ENCODE peak calls at places on chromosomes 7 and 10, in seven cellular contexts. One of them, this sample, is unnamed. For H3K4me1, the result is how much of the 10 kb centered on the place peaks cover.

GRCh38 chr7:83410989-83411591 is 237.8 kb downstream of the SEMA3E start:
- DNase-seq in body of pancreas: peak
- DNase-seq in mammary epithelial cell: peak
- DNase-seq in IMR-90: peak
- DNase-seq in CD8-positive, alpha-beta T cell: no peak
- DNase-seq in hepatocyte: peak
- DNase-seq in tibial artery: no peak
- DNase-seq in this sample: peak

GRCh38 chr7:5670173-5670933 is 111.1 kb downstream of the RNF216 start:
- DNase-seq in CD8-positive, alpha-beta T cell: no peak
- DNase-seq in body of pancreas: no peak
- DNase-seq in tibial artery: no peak
- DNase-seq in hepatocyte: no peak
- DNase-seq in mammary epithelial cell: no peak
- DNase-seq in IMR-90: peak
- DNase-seq in this sample: no peak

GRCh38 chr10:131047501-131047900 is 264.0 kb downstream of the TCERG1L start:
- DNase-seq in CD8-positive, alpha-beta T cell: no peak
- DNase-seq in IMR-90: no peak
- DNase-seq in hepatocyte: no peak
- DNase-seq in tibial artery: no peak
- DNase-seq in mammary epithelial cell: no peak
- DNase-seq in body of pancreas: no peak
- DNase-seq in this sample: no peak

GRCh38 chr7:92834661-92835139 is 1.7 kb downstream of the CDK6 start:
- DNase-seq in IMR-90: no peak
- DNase-seq in hepatocyte: peak
- DNase-seq in CD8-positive, alpha-beta T cell: no peak
- DNase-seq in body of pancreas: peak
- DNase-seq in mammary epithelial cell: peak
- DNase-seq in tibial artery: peak
- DNase-seq in this sample: peak

GRCh38 chr7:90973146-90973545 is 291.1 kb upstream of the FZD1 start:
- DNase-seq in mammary epithelial cell: no peak
- DNase-seq in body of pancreas: no peak
- DNase-seq in hepatocyte: no peak
- DNase-seq in tibial artery: no peak
- DNase-seq in CD8-positive, alpha-beta T cell: no peak
- DNase-seq in IMR-90: peak
- DNase-seq in this sample: no peak

GRCh38 chr7:6164491-6164890 is 107.9 kb downstream of the CYTH3 start:
- DNase-seq in body of pancreas: peak
- DNase-seq in CD8-positive, alpha-beta T cell: no peak
- DNase-seq in hepatocyte: no peak
- DNase-seq in tibial artery: no peak
- DNase-seq in mammary epithelial cell: no peak
- DNase-seq in IMR-90: no peak
- DNase-seq in this sample: no peak

GRCh38 chr7:50446542-50446960 is 3.6 kb downstream of the FIGNL1 start:
- DNase-seq in tibial artery: no peak
- DNase-seq in IMR-90: peak
- DNase-seq in mammary epithelial cell: peak
- DNase-seq in hepatocyte: peak
- DNase-seq in body of pancreas: no peak
- DNase-seq in CD8-positive, alpha-beta T cell: no peak
- DNase-seq in this sample: no peak

GRCh38 chr7:82616059-82616723 is 172.6 kb upstream of the CACNA2D1 start:
- DNase-seq in body of pancreas: no peak
- DNase-seq in CD8-positive, alpha-beta T cell: no peak
- DNase-seq in mammary epithelial cell: no peak
- DNase-seq in hepatocyte: no peak
- DNase-seq in IMR-90: no peak
- DNase-seq in tibial artery: no peak
- DNase-seq in this sample: no peak

GRCh38 chr7:45111298-45112223 is at the start of gene TBRG4:
- DNase-seq in CD8-positive, alpha-beta T cell: peak
- DNase-seq in tibial artery: peak
- DNase-seq in body of pancreas: peak
- DNase-seq in hepatocyte: peak
- DNase-seq in IMR-90: peak
- DNase-seq in mammary epithelial cell: peak
- DNase-seq in this sample: peak

GRCh38 chr7:42689626-42690025 is 222.2 kb downstream of the C7orf25 start:
- DNase-seq in hepatocyte: no peak
- DNase-seq in mammary epithelial cell: peak
- DNase-seq in CD8-positive, alpha-beta T cell: no peak
- DNase-seq in tibial artery: no peak
- DNase-seq in IMR-90: no peak
- DNase-seq in body of pancreas: no peak
- DNase-seq in this sample: no peak

GRCh38 chr10:18474111-18474455 is 177.3 kb downstream of the NSUN6 start:
- DNase-seq in mammary epithelial cell: no peak
- DNase-seq in body of pancreas: no peak
- DNase-seq in CD8-positive, alpha-beta T cell: no peak
- DNase-seq in hepatocyte: no peak
- DNase-seq in tibial artery: no peak
- DNase-seq in IMR-90: no peak
- DNase-seq in this sample: no peak

GRCh38 chr10:98041352-98042043 is 11.1 kb upstream of the CRTAC1 start:
- DNase-seq in body of pancreas: peak
- DNase-seq in mammary epithelial cell: peak
- DNase-seq in IMR-90: peak
- DNase-seq in hepatocyte: peak
- DNase-seq in CD8-positive, alpha-beta T cell: peak
- DNase-seq in tibial artery: peak
- DNase-seq in this sample: peak

GRCh38 chr10:43795639-43796038 is 147.0 kb upstream of the ZNF32 start:
- DNase-seq in IMR-90: no peak
- DNase-seq in body of pancreas: no peak
- DNase-seq in hepatocyte: no peak
- DNase-seq in mammary epithelial cell: no peak
- DNase-seq in tibial artery: no peak
- DNase-seq in CD8-positive, alpha-beta T cell: no peak
- DNase-seq in this sample: no peak

GRCh38 chr7:100585511-100586265 is at the start of gene LRCH4:
- DNase-seq in mammary epithelial cell: peak
- DNase-seq in CD8-positive, alpha-beta T cell: peak
- DNase-seq in tibial artery: peak
- DNase-seq in IMR-90: no peak
- DNase-seq in body of pancreas: peak
- DNase-seq in hepatocyte: peak
- DNase-seq in this sample: peak

GRCh38 chr10:26423722-26424121 is 14.4 kb upstream of the APBB1IP start:
- DNase-seq in CD8-positive, alpha-beta T cell: no peak
- DNase-seq in IMR-90: no peak
- DNase-seq in tibial artery: no peak
- DNase-seq in hepatocyte: no peak
- DNase-seq in mammary epithelial cell: no peak
- DNase-seq in body of pancreas: no peak
- DNase-seq in this sample: no peak

GRCh38 chr7:32161708-32162107 is 91.5 kb upstream of the PDE1C start:
- DNase-seq in IMR-90: peak
- DNase-seq in CD8-positive, alpha-beta T cell: no peak
- DNase-seq in hepatocyte: no peak
- DNase-seq in body of pancreas: no peak
- DNase-seq in tibial artery: no peak
- DNase-seq in mammary epithelial cell: peak
- DNase-seq in this sample: no peak

GRCh38 chr10:3773465-3774017 is 11.5 kb downstream of the KLF6 start:
- DNase-seq in mammary epithelial cell: peak
- DNase-seq in tibial artery: no peak
- DNase-seq in body of pancreas: no peak
- DNase-seq in IMR-90: peak
- DNase-seq in hepatocyte: no peak
- DNase-seq in CD8-positive, alpha-beta T cell: no peak
- DNase-seq in this sample: no peak

GRCh38 chr10:70272925-70273316 is 10.9 kb downstream of the NPFFR1 start:
- DNase-seq in tibial artery: no peak
- DNase-seq in hepatocyte: no peak
- DNase-seq in CD8-positive, alpha-beta T cell: no peak
- DNase-seq in body of pancreas: no peak
- DNase-seq in IMR-90: peak
- DNase-seq in mammary epithelial cell: no peak
- DNase-seq in this sample: no peak

GRCh38 chr10:3122486-3123205 is 49.9 kb downstream of the PITRM1 start:
- DNase-seq in IMR-90: no peak
- DNase-seq in body of pancreas: no peak
- DNase-seq in tibial artery: no peak
- DNase-seq in mammary epithelial cell: no peak
- DNase-seq in CD8-positive, alpha-beta T cell: no peak
- DNase-seq in hepatocyte: no peak
- DNase-seq in this sample: no peak

GRCh38 chr10:17562572-17562971 is 54.6 kb downstream of the HACD1 start:
- DNase-seq in hepatocyte: no peak
- DNase-seq in mammary epithelial cell: peak
- DNase-seq in tibial artery: no peak
- DNase-seq in CD8-positive, alpha-beta T cell: no peak
- DNase-seq in IMR-90: peak
- DNase-seq in body of pancreas: no peak
- DNase-seq in this sample: no peak

GRCh38 chr7:148437043-148437442 is 153.5 kb upstream of the C7orf33 start:
- DNase-seq in IMR-90: no peak
- DNase-seq in tibial artery: no peak
- DNase-seq in body of pancreas: no peak
- DNase-seq in CD8-positive, alpha-beta T cell: no peak
- DNase-seq in mammary epithelial cell: no peak
- DNase-seq in hepatocyte: no peak
- DNase-seq in this sample: no peak

GRCh38 chr7:121369462-121369861 is 26.6 kb downstream of the FAM3C start:
- DNase-seq in tibial artery: no peak
- DNase-seq in body of pancreas: no peak
- DNase-seq in hepatocyte: peak
- DNase-seq in IMR-90: peak
- DNase-seq in mammary epithelial cell: no peak
- DNase-seq in CD8-positive, alpha-beta T cell: no peak
- DNase-seq in this sample: no peak

GRCh38 chr7:135669774-135670173 is 7.5 kb downstream of the STMP1 start:
- DNase-seq in hepatocyte: no peak
- DNase-seq in tibial artery: no peak
- DNase-seq in mammary epithelial cell: no peak
- DNase-seq in body of pancreas: no peak
- DNase-seq in CD8-positive, alpha-beta T cell: no peak
- DNase-seq in IMR-90: no peak
- DNase-seq in this sample: no peak
- H3K4me1 ChIP-seq in hepatocyte: under half
- H3K4me1 ChIP-seq in tibial artery: under half
- H3K4me1 ChIP-seq in mammary epithelial cell: under half
- H3K4me1 ChIP-seq in body of pancreas: under half
- H3K4me1 ChIP-seq in CD8-positive, alpha-beta T cell: under half
- H3K4me1 ChIP-seq in IMR-90: under half
- H3K4me1 ChIP-seq in this sample: half or more

GRCh38 chr10:77592510-77592909 is 45.1 kb downstream of the KCNMA1 start:
- DNase-seq in tibial artery: no peak
- DNase-seq in body of pancreas: no peak
- DNase-seq in CD8-positive, alpha-beta T cell: no peak
- DNase-seq in IMR-90: no peak
- DNase-seq in mammary epithelial cell: no peak
- DNase-seq in hepatocyte: no peak
- DNase-seq in this sample: no peak
- H3K4me1 ChIP-seq in tibial artery: under half
- H3K4me1 ChIP-seq in body of pancreas: under half
- H3K4me1 ChIP-seq in CD8-positive, alpha-beta T cell: under half
- H3K4me1 ChIP-seq in IMR-90: under half
- H3K4me1 ChIP-seq in mammary epithelial cell: under half
- H3K4me1 ChIP-seq in hepatocyte: under half
- H3K4me1 ChIP-seq in this sample: half or more

GRCh38 chr7:136293841-136294391 is 316.8 kb upstream of the MTPN start:
- DNase-seq in body of pancreas: no peak
- DNase-seq in CD8-positive, alpha-beta T cell: no peak
- DNase-seq in hepatocyte: no peak
- DNase-seq in IMR-90: no peak
- DNase-seq in mammary epithelial cell: no peak
- DNase-seq in tibial artery: no peak
- DNase-seq in this sample: no peak

GRCh38 chr7:136293272-136293671 is 316.1 kb upstream of the MTPN start:
- DNase-seq in tibial artery: no peak
- DNase-seq in body of pancreas: no peak
- DNase-seq in mammary epithelial cell: no peak
- DNase-seq in hepatocyte: no peak
- DNase-seq in CD8-positive, alpha-beta T cell: no peak
- DNase-seq in IMR-90: no peak
- DNase-seq in this sample: no peak

GRCh38 chr7:136292365-136292764 is 315.2 kb upstream of the MTPN start:
- DNase-seq in tibial artery: no peak
- DNase-seq in mammary epithelial cell: no peak
- DNase-seq in IMR-90: no peak
- DNase-seq in CD8-positive, alpha-beta T cell: no peak
- DNase-seq in hepatocyte: no peak
- DNase-seq in body of pancreas: no peak
- DNase-seq in this sample: no peak

DNA sequence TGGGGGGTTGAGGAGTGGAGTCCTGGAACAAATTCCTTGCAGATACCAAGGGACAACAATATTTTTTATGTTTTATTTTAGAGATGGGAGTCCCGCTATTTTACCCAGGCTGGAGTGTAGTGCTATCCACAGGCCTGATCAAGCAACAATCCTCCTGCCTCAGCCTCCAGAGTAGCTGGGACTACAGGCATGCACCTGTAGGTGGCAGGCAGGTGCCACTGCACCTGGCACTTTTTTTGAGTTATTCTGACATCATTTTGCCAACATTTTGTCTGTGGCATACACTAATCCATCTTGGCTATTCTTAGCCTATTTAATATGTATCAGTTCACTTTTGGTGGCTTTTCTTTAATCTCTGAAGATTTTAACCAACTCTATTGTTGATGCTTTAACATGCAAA is 317.8 kb upstream of the MTPN start:
- DNase-seq in body of pancreas: no peak
- DNase-seq in mammary epithelial cell: no peak
- DNase-seq in hepatocyte: no peak
- DNase-seq in tibial artery: no peak
- DNase-seq in IMR-90: no peak
- DNase-seq in CD8-positive, alpha-beta T cell: no peak
- DNase-seq in this sample: no peak
- H3K4me1 ChIP-seq in body of pancreas: under half
- H3K4me1 ChIP-seq in mammary epithelial cell: under half
- H3K4me1 ChIP-seq in hepatocyte: under half
- H3K4me1 ChIP-seq in tibial artery: under half
- H3K4me1 ChIP-seq in IMR-90: under half
- H3K4me1 ChIP-seq in CD8-positive, alpha-beta T cell: under half
- H3K4me1 ChIP-seq in this sample: under half

DNA sequence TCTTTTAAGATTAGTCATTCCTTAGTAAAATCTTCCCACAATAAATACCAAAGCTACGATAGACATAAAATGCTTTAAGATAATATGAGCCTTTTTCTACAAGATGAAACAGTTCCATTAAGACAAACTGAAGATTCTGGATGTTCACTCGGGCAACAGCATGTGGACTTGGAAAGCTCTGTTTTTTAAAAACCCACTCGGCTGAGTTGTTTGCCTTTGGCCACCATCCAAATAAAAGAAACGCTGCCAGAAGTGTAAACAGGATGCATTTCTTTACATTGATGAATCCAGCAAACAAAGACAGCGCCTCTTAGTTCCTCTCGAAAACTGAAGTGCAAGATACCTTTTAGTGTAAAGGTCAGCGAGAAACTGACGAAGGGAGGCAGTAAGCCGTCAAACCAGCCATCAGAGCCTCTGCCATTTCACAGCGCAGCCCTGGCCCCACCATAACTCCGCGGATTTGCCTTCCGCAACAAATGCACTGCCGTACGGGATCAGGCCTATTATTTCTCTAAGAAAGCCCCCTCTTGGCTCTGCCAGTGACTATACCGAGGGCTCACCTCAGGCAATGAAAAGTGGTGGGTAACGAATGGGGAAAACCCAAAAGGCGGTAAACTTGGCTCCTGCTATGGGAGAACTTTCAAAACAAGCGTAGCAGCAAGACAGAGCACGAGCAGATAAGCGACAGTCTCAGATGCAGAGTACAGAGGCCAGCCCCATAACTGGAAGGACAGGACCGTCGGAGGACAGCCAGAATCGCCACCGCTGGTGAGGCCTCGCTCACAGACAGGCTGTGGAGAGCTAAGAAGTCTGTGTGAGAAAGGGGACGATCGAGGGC is 41.4 kb downstream of the GNA12 start:
- DNase-seq in CD8-positive, alpha-beta T cell: no peak
- DNase-seq in mammary epithelial cell: no peak
- DNase-seq in body of pancreas: no peak
- DNase-seq in tibial artery: no peak
- DNase-seq in hepatocyte: peak
- DNase-seq in IMR-90: peak
- DNase-seq in this sample: no peak
- H3K4me1 ChIP-seq in CD8-positive, alpha-beta T cell: under half
- H3K4me1 ChIP-seq in mammary epithelial cell: under half
- H3K4me1 ChIP-seq in body of pancreas: under half
- H3K4me1 ChIP-seq in tibial artery: under half
- H3K4me1 ChIP-seq in hepatocyte: half or more
- H3K4me1 ChIP-seq in IMR-90: under half
- H3K4me1 ChIP-seq in this sample: under half